ENCODE peak calls at places on chromosome 6, in six cellular contexts. One of them, this sample, is unnamed.

GRCh38 chr6:154406301-154406700 is 49.7 kb upstream of the IPCEF1 start:
- DNase-seq in hepatocyte: no peak
- DNase-seq in astrocyte of the spinal cord: no peak
- DNase-seq in mesothelial cell of epicardium: no peak
- DNase-seq in GM12865: no peak
- DNase-seq in PC-9: no peak
- DNase-seq in this sample: no peak

GRCh38 chr6:6790891-6791290 is 202.4 kb downstream of the LY86 start:
- DNase-seq in hepatocyte: peak; percentile 39
- DNase-seq in astrocyte of the spinal cord: no peak
- DNase-seq in mesothelial cell of epicardium: no peak
- DNase-seq in GM12865: no peak
- DNase-seq in PC-9: peak; percentile 80
- DNase-seq in this sample: no peak

GRCh38 chr6:12504325-12504966 is 212.1 kb upstream of the PHACTR1 start:
- DNase-seq in hepatocyte: peak; percentile 23
- DNase-seq in astrocyte of the spinal cord: no peak
- DNase-seq in mesothelial cell of epicardium: no peak
- DNase-seq in GM12865: peak; percentile 67
- DNase-seq in PC-9: no peak
- DNase-seq in this sample: peak; percentile 32

GRCh38 chr6:1409774-1410465 is 20.5 kb downstream of the FOXF2 start:
- DNase-seq in hepatocyte: no peak
- DNase-seq in astrocyte of the spinal cord: no peak
- DNase-seq in mesothelial cell of epicardium: no peak
- DNase-seq in GM12865: no peak
- DNase-seq in PC-9: no peak
- DNase-seq in this sample: no peak

GRCh38 chr6:39366875-39367618 is 44.5 kb upstream of the KCNK16 start:
- DNase-seq in hepatocyte: no peak
- DNase-seq in astrocyte of the spinal cord: peak; percentile 15
- DNase-seq in mesothelial cell of epicardium: no peak
- DNase-seq in GM12865: no peak
- DNase-seq in PC-9: no peak
- DNase-seq in this sample: no peak

GRCh38 chr6:11972806-11973205 is 39.3 kb upstream of the HIVEP1 start:
- DNase-seq in hepatocyte: no peak
- DNase-seq in astrocyte of the spinal cord: no peak
- DNase-seq in mesothelial cell of epicardium: no peak
- DNase-seq in GM12865: no peak
- DNase-seq in PC-9: no peak
- DNase-seq in this sample: no peak

GRCh38 chr6:136306466-136306865 is 16.8 kb upstream of the BCLAF1 start:
- DNase-seq in hepatocyte: no peak
- DNase-seq in astrocyte of the spinal cord: no peak
- DNase-seq in mesothelial cell of epicardium: no peak
- DNase-seq in GM12865: no peak
- DNase-seq in PC-9: no peak
- DNase-seq in this sample: no peak

GRCh38 chr6:26305097-26305841 is 59.7 kb upstream of the BTN3A2 start:
- DNase-seq in hepatocyte: peak; percentile 75
- DNase-seq in astrocyte of the spinal cord: peak; percentile 80
- DNase-seq in mesothelial cell of epicardium: peak; percentile 76
- DNase-seq in GM12865: peak; percentile 82
- DNase-seq in PC-9: peak; percentile 72
- DNase-seq in this sample: peak; percentile 45

GRCh38 chr6:7155871-7156579 is 48.3 kb downstream of the RREB1 start:
- DNase-seq in hepatocyte: no peak
- DNase-seq in astrocyte of the spinal cord: no peak
- DNase-seq in mesothelial cell of epicardium: no peak
- DNase-seq in GM12865: peak; percentile 82
- DNase-seq in PC-9: no peak
- DNase-seq in this sample: no peak

GRCh38 chr6:142301421-142302391 is at the start of gene ADGRG6:
- DNase-seq in hepatocyte: peak; percentile 86
- DNase-seq in astrocyte of the spinal cord: peak; percentile 31
- DNase-seq in mesothelial cell of epicardium: peak; percentile 64
- DNase-seq in GM12865: peak; percentile 67
- DNase-seq in PC-9: peak; percentile 61
- DNase-seq in this sample: peak; percentile 41

GRCh38 chr6:56959938-56960337 is 5.0 kb downstream of the BEND6 start:
- DNase-seq in hepatocyte: no peak
- DNase-seq in astrocyte of the spinal cord: peak; percentile 72
- DNase-seq in mesothelial cell of epicardium: no peak
- DNase-seq in GM12865: no peak
- DNase-seq in PC-9: no peak
- DNase-seq in this sample: no peak

GRCh38 chr6:91664327-91664959 is 1077.6 kb upstream of the MAP3K7 start:
- DNase-seq in hepatocyte: peak; percentile 67
- DNase-seq in astrocyte of the spinal cord: no peak
- DNase-seq in mesothelial cell of epicardium: no peak
- DNase-seq in GM12865: peak; percentile 26
- DNase-seq in PC-9: no peak
- DNase-seq in this sample: no peak

GRCh38 chr6:149487316-149487715 is 2.5 kb upstream of the ZC3H12D start:
- DNase-seq in hepatocyte: no peak
- DNase-seq in astrocyte of the spinal cord: no peak
- DNase-seq in mesothelial cell of epicardium: no peak
- DNase-seq in GM12865: no peak
- DNase-seq in PC-9: no peak
- DNase-seq in this sample: no peak

GRCh38 chr6:14930366-14930989 is 315.4 kb upstream of the JARID2 start:
- DNase-seq in hepatocyte: no peak
- DNase-seq in astrocyte of the spinal cord: no peak
- DNase-seq in mesothelial cell of epicardium: no peak
- DNase-seq in GM12865: no peak
- DNase-seq in PC-9: peak; percentile 81
- DNase-seq in this sample: no peak

GRCh38 chr6:34486106-34486740 is 20.3 kb downstream of the PACSIN1 start:
- DNase-seq in hepatocyte: no peak
- DNase-seq in astrocyte of the spinal cord: no peak
- DNase-seq in mesothelial cell of epicardium: no peak
- DNase-seq in GM12865: no peak
- DNase-seq in PC-9: no peak
- DNase-seq in this sample: no peak

GRCh38 chr6:28807682-28808280 is 116.0 kb downstream of the TRIM27 start:
- DNase-seq in hepatocyte: peak; percentile 47
- DNase-seq in astrocyte of the spinal cord: peak; percentile 57
- DNase-seq in mesothelial cell of epicardium: no peak
- DNase-seq in GM12865: peak; percentile 68
- DNase-seq in PC-9: peak; percentile 54
- DNase-seq in this sample: no peak

GRCh38 chr6:50381106-50381415 is 331.3 kb upstream of the DEFB112 start:
- DNase-seq in hepatocyte: no peak
- DNase-seq in astrocyte of the spinal cord: no peak
- DNase-seq in mesothelial cell of epicardium: no peak
- DNase-seq in GM12865: peak; percentile 2
- DNase-seq in PC-9: no peak
- DNase-seq in this sample: no peak

GRCh38 chr6:25726122-25726911 is 28.2 kb upstream of the SLC17A4 start:
- DNase-seq in hepatocyte: no peak
- DNase-seq in astrocyte of the spinal cord: no peak
- DNase-seq in mesothelial cell of epicardium: no peak
- DNase-seq in GM12865: no peak
- DNase-seq in PC-9: no peak
- DNase-seq in this sample: no peak

GRCh38 chr6:111482236-111482958 is 621 bp downstream of the REV3L start:
- DNase-seq in hepatocyte: peak; percentile 78
- DNase-seq in astrocyte of the spinal cord: peak; percentile 33
- DNase-seq in mesothelial cell of epicardium: peak; percentile 65
- DNase-seq in GM12865: peak; percentile 69
- DNase-seq in PC-9: no peak
- DNase-seq in this sample: peak; percentile 34

GRCh38 chr6:17910178-17910577 is 77.3 kb downstream of the KIF13A start:
- DNase-seq in hepatocyte: no peak
- DNase-seq in astrocyte of the spinal cord: no peak
- DNase-seq in mesothelial cell of epicardium: no peak
- DNase-seq in GM12865: no peak
- DNase-seq in PC-9: no peak
- DNase-seq in this sample: no peak

GRCh38 chr6:14807971-14808370 is 437.9 kb upstream of the JARID2 start:
- DNase-seq in hepatocyte: no peak
- DNase-seq in astrocyte of the spinal cord: no peak
- DNase-seq in mesothelial cell of epicardium: no peak
- DNase-seq in GM12865: no peak
- DNase-seq in PC-9: no peak
- DNase-seq in this sample: no peak

DNA sequence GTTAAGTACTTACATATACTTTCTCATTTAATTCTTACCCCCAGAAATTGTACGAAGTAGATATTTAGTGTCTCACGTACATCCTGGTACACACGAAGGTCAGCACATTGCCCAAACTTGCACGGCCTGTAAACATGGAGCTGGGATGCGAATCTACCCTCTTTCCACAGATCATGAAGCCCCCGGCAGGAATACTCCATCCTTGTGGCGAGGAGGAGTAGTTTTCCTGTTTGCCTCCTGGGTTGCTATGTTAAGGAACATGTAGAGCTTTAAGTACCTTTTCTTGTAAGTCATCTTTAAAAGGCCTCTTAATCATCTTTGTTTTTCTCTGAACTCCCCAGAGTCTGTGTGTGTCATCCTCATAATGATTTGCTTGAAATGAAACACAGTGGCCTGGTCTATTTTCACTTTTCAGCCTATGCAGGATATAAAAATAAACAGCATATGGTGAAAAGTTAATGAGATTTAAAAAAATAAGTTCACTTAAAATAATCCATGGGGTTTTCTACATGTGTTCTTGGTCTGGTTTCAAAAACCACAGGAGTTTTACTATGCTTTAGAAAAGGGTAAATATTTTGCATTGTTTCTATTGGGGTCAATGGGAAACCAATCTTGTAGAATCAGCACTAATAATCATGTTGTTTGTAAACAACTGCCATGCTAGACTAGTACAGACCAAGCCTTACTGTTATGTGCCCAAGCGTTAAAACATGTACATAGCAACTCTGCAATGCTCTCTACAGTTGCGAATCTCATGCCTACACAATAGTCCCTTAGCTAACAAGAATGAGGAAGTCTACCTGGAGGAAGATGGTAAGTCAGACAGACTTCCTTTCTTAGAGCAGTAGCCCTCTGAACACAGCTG is 9.3 kb upstream of the ARID1B start:
- DNase-seq in hepatocyte: no peak
- DNase-seq in astrocyte of the spinal cord: peak; percentile 55
- DNase-seq in mesothelial cell of epicardium: no peak
- DNase-seq in GM12865: peak; percentile 87
- DNase-seq in PC-9: no peak
- DNase-seq in this sample: peak; percentile 67
- TF ChIP-seq CTCF in hepatocyte: no peak
- TF ChIP-seq CTCF in astrocyte of the spinal cord: no peak
- TF ChIP-seq CTCF in mesothelial cell of epicardium: no peak
- TF ChIP-seq CTCF in GM12865: no peak
- TF ChIP-seq CTCF in PC-9: no peak
- TF ChIP-seq CTCF in this sample: no peak

DNA sequence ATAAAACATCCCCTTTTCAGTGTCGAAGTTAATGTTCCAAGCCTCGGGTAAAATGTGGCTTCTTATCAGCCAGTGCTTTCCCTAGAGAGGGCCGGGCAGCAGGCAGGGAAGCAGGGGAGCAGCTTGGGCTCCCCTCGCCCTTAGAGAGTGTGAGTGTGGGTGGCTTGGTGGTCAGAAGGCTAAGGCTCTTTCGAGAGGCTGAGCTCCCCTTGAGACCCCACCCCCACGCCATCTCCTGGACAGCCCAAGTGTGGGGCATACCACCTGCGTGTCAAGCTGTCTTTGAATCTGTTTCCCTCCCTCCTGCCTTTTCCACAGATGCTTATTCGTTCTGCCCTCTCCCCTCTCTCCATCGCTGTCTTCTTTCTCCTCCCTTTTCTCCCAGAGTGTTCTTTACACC is 95.1 kb upstream of the FOXP4 start:
- DNase-seq in hepatocyte: peak; percentile 54
- DNase-seq in astrocyte of the spinal cord: no peak
- DNase-seq in mesothelial cell of epicardium: no peak
- DNase-seq in GM12865: no peak
- DNase-seq in PC-9: no peak
- DNase-seq in this sample: no peak
- TF ChIP-seq CTCF in hepatocyte: peak; percentile 32
- TF ChIP-seq CTCF in astrocyte of the spinal cord: peak; percentile 15
- TF ChIP-seq CTCF in mesothelial cell of epicardium: no peak
- TF ChIP-seq CTCF in GM12865: no peak
- TF ChIP-seq CTCF in PC-9: no peak
- TF ChIP-seq CTCF in this sample: no peak

GRCh38 chr6:4031442-4031841 is 47.5 kb downstream of the FAM217A start:
- DNase-seq in hepatocyte: no peak
- DNase-seq in astrocyte of the spinal cord: no peak
- DNase-seq in mesothelial cell of epicardium: no peak
- DNase-seq in GM12865: no peak
- DNase-seq in PC-9: no peak
- DNase-seq in this sample: no peak

GRCh38 chr6:4030672-4031071 is 48.3 kb downstream of the FAM217A start:
- DNase-seq in hepatocyte: no peak
- DNase-seq in astrocyte of the spinal cord: no peak
- DNase-seq in mesothelial cell of epicardium: no peak
- DNase-seq in GM12865: no peak
- DNase-seq in PC-9: no peak
- DNase-seq in this sample: no peak

GRCh38 chr6:4025681-4026080 is 53.3 kb downstream of the FAM217A start:
- DNase-seq in hepatocyte: no peak
- DNase-seq in astrocyte of the spinal cord: no peak
- DNase-seq in mesothelial cell of epicardium: no peak
- DNase-seq in GM12865: no peak
- DNase-seq in PC-9: no peak
- DNase-seq in this sample: no peak

GRCh38 chr6:4032475-4032874 is 46.5 kb downstream of the FAM217A start:
- DNase-seq in hepatocyte: no peak
- DNase-seq in astrocyte of the spinal cord: no peak
- DNase-seq in mesothelial cell of epicardium: no peak
- DNase-seq in GM12865: no peak
- DNase-seq in PC-9: no peak
- DNase-seq in this sample: no peak

DNA sequence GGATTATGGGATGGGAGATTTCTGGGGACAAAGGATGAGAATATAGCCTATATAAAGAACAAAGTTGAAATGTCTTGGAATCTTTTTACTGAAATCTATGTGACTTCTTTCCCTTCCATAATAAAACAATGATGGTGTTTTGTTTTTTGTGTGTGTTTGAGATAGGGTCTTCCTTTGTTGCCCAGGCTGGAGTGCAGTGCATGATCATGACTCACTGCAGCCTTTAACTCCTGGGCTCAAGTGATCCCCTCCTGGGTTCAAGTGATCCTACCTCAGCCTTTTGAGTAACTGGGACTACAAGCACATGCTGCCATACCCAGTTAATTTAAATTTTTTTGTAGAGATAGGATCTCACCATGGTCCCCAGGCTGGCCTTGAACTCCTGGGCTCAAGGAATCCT is 50.9 kb downstream of the FAM217A start:
- DNase-seq in hepatocyte: no peak
- DNase-seq in astrocyte of the spinal cord: no peak
- DNase-seq in mesothelial cell of epicardium: no peak
- DNase-seq in GM12865: no peak
- DNase-seq in PC-9: no peak
- DNase-seq in this sample: no peak
- TF ChIP-seq CTCF in hepatocyte: no peak
- TF ChIP-seq CTCF in astrocyte of the spinal cord: no peak
- TF ChIP-seq CTCF in mesothelial cell of epicardium: no peak
- TF ChIP-seq CTCF in GM12865: no peak
- TF ChIP-seq CTCF in PC-9: no peak
- TF ChIP-seq CTCF in this sample: no peak

GRCh38 chr6:138308728-138309110 is 69.0 kb upstream of the SMIM28 start:
- DNase-seq in hepatocyte: no peak
- DNase-seq in astrocyte of the spinal cord: no peak
- DNase-seq in mesothelial cell of epicardium: no peak
- DNase-seq in GM12865: no peak
- DNase-seq in PC-9: no peak
- DNase-seq in this sample: no peak
- TF ChIP-seq CTCF in hepatocyte: no peak
- TF ChIP-seq CTCF in astrocyte of the spinal cord: no peak
- TF ChIP-seq CTCF in mesothelial cell of epicardium: no peak
- TF ChIP-seq CTCF in GM12865: no peak
- TF ChIP-seq CTCF in PC-9: no peak
- TF ChIP-seq CTCF in this sample: no peak

GRCh38 chr6:105302617-105303128 is 100.2 kb downstream of the PREP start:
- DNase-seq in hepatocyte: no peak
- DNase-seq in astrocyte of the spinal cord: no peak
- DNase-seq in mesothelial cell of epicardium: no peak
- DNase-seq in GM12865: no peak
- DNase-seq in PC-9: no peak
- DNase-seq in this sample: no peak
- TF ChIP-seq CTCF in hepatocyte: no peak
- TF ChIP-seq CTCF in astrocyte of the spinal cord: no peak
- TF ChIP-seq CTCF in mesothelial cell of epicardium: no peak
- TF ChIP-seq CTCF in GM12865: no peak
- TF ChIP-seq CTCF in PC-9: no peak
- TF ChIP-seq CTCF in this sample: no peak